ENCODE peak calls at places on chromosome 11, in nine cellular contexts. T is CD4-positive, alpha-beta T cell; R is nephron progenitor cell; Q is prostate gland; B is stomach; M is GM13976; C is choroid plexus epithelial cell; U is AG09319; I is CD8-positive, alpha-beta T cell. F is an unnamed sample.

GRCh38 chr11:107791343-107792048 is 67.1 kb downstream of the SLC35F2 start:
- DNase-seq in T (no peak), R (peak; percentile 18), Q (no peak), B (no peak), M (no peak), C (peak; percentile 31), U (no peak), I (no peak), F (no peak)

GRCh38 chr11:6746086-6746618 is 25.6 kb downstream of the OR2AG2 start:
- DNase-seq in T (peak; percentile 52), R (no peak), Q (no peak), B (peak; percentile 28), M (peak; percentile 37), C (peak; percentile 37), U (no peak), I (peak; percentile 26), F (peak; percentile 44)

GRCh38 chr11:60629399-60629798 is 70.0 kb upstream of the MS4A8 start:
- DNase-seq in T (no peak), R (no peak), Q (no peak), B (no peak), M (no peak), C (no peak), U (no peak), I (no peak), F (no peak)

GRCh38 chr11:104876838-104877500 is 21.3 kb downstream of the CASP12 start:
- DNase-seq in T (no peak), R (no peak), Q (no peak), B (no peak), M (no peak), C (no peak), U (no peak), I (no peak), F (peak; percentile 5)

GRCh38 chr11:10864688-10865087 is 6.8 kb upstream of the ZBED5 start:
- DNase-seq in T (no peak), R (no peak), Q (no peak), B (no peak), M (no peak), C (peak; percentile 50), U (no peak), I (no peak), F (no peak)

GRCh38 chr11:46845740-46846509 is at the start of gene CKAP5:
- DNase-seq in T (peak; percentile 84), R (peak; percentile 87), Q (peak; percentile 89), B (peak; percentile 92), M (peak; percentile 97), C (peak; percentile 90), U (peak; percentile 65), I (peak; percentile 74), F (peak; percentile 97)

GRCh38 chr11:833114-833791 is 501 bp downstream of the CD151 start:
- DNase-seq in T (no peak), R (peak; percentile 69), Q (no peak), B (peak; percentile 69), M (peak; percentile 76), C (peak; percentile 42), U (no peak), I (no peak), F (peak; percentile 77)

GRCh38 chr11:115912484-115912945 is 408.3 kb upstream of the CADM1 start:
- DNase-seq in T (no peak), R (no peak), Q (no peak), B (no peak), M (no peak), C (no peak), U (no peak), I (no peak), F (peak; percentile 28)

GRCh38 chr11:131447268-131447667 is 76.9 kb downstream of the NTM start:
- DNase-seq in T (no peak), R (no peak), Q (no peak), B (no peak), M (no peak), C (no peak), U (no peak), I (no peak), F (no peak)
- TF ChIP-seq CTCF in T (no peak), R (no peak), Q (no peak), B (no peak), M (no peak), C (no peak), U (no peak), I (no peak), F (no peak)

GRCh38 chr11:126992065-126992803 is 8.3 kb downstream of the KIRREL3 start:
- DNase-seq in T (no peak), R (no peak), Q (no peak), B (no peak), M (no peak), C (peak; percentile 18), U (peak; percentile 68), I (no peak), F (no peak)

GRCh38 chr11:126992804-126993111 is 7.8 kb downstream of the KIRREL3 start:
- DNase-seq in T (no peak), R (no peak), Q (no peak), B (no peak), M (no peak), C (peak; percentile 22), U (no peak), I (no peak), F (no peak)

GRCh38 chr11:126995989-126996388 is 4.6 kb downstream of the KIRREL3 start:
- DNase-seq in T (no peak), R (no peak), Q (no peak), B (no peak), M (no peak), C (no peak), U (no peak), I (no peak), F (no peak)

GRCh38 chr11:126991596-126991995 is 9.0 kb downstream of the KIRREL3 start:
- DNase-seq in T (no peak), R (no peak), Q (no peak), B (no peak), M (no peak), C (no peak), U (no peak), I (no peak), F (no peak)

DNA sequence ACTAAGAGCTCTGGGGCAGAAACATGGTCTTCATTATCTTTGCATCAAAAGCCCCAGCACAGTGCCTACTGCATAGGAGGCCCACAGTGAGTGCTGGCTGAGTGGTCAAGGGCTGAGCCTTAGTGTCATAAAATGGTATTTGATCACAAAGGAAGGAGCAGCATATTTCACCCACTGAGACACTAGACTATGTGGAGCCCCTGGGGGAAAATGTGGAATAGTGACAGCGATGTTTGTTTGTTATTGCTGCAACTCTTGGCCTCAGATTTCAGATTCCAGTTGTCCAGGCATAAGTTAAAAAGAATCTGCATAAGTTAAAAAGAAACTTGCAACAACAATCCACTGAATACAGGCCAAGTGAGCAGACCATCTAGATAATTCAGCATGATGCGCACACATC is 7.0 kb downstream of the KIRREL3 start:
- DNase-seq in T (no peak), R (no peak), Q (no peak), B (no peak), M (no peak), C (no peak), U (no peak), I (no peak), F (no peak)
- TF ChIP-seq CTCF in T (no peak), R (no peak), Q (no peak), B (no peak), M (no peak), C (no peak), U (no peak), I (no peak), F (no peak)

DNA sequence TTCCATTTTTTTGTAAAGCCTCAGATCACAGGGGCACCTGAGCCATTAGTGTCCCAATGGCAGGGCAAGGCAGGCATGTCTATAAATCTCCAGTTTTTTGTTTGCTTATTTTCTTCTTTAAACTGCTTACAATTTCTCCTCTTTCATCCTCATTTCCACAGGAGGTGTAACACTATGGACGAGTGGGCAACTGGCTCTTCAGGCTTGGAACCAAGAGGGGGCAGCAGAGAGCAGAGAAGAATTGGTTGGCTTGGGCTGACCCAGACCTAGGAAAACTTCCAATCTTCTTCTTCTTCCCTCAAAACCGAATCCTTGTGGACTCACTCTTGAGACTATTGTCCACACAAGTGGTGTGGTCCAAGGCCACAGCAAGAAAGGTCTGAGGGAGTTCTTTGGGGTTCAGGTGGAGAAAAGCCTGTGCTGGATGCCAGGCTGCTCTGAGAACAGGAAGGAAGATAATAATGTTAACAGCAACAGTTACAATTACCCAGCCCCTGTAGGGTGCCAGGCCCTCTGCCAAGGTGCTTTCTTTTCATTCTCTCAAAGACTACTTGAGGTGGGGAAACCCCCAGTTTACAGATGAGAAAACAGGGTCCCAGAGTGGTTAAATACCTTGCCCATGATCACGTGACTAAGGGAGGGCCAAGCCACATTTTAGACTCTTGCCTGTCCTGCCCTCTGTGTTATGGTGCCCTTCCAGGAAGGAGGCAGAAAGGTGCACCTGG is 70.7 kb upstream of the E2F8 start:
- DNase-seq in T (no peak), R (peak; percentile 85), Q (peak; percentile 50), B (peak; percentile 76), M (peak; percentile 67), C (peak; percentile 71), U (peak; percentile 12), I (no peak), F (peak; percentile 62)
- TF ChIP-seq CTCF in T (no peak), R (peak; percentile 86), Q (peak; percentile 66), B (no peak), M (peak; percentile 68), C (peak; percentile 97), U (peak; percentile 91), I (peak; percentile 56), F (peak; percentile 57)

GRCh38 chr11:63940786-63941185 is 2.0 kb downstream of the NAA40 start:
- DNase-seq in T (no peak), R (no peak), Q (no peak), B (no peak), M (no peak), C (no peak), U (no peak), I (no peak), F (no peak)

GRCh38 chr11:63941901-63942300 is 3.1 kb downstream of the NAA40 start:
- DNase-seq in T (no peak), R (no peak), Q (no peak), B (no peak), M (no peak), C (no peak), U (no peak), I (no peak), F (no peak)

GRCh38 chr11:63939351-63939920 is 634 bp downstream of the NAA40 start:
- DNase-seq in T (no peak), R (no peak), Q (no peak), B (no peak), M (no peak), C (peak; percentile 53), U (no peak), I (no peak), F (no peak)

GRCh38 chr11:63938481-63939350 is at the start of gene NAA40:
- DNase-seq in T (peak; percentile 87), R (peak; percentile 98), Q (peak; percentile 86), B (peak; percentile 95), M (peak; percentile 99), C (peak; percentile 95), U (peak; percentile 79), I (peak; percentile 87), F (peak; percentile 99)

DNA sequence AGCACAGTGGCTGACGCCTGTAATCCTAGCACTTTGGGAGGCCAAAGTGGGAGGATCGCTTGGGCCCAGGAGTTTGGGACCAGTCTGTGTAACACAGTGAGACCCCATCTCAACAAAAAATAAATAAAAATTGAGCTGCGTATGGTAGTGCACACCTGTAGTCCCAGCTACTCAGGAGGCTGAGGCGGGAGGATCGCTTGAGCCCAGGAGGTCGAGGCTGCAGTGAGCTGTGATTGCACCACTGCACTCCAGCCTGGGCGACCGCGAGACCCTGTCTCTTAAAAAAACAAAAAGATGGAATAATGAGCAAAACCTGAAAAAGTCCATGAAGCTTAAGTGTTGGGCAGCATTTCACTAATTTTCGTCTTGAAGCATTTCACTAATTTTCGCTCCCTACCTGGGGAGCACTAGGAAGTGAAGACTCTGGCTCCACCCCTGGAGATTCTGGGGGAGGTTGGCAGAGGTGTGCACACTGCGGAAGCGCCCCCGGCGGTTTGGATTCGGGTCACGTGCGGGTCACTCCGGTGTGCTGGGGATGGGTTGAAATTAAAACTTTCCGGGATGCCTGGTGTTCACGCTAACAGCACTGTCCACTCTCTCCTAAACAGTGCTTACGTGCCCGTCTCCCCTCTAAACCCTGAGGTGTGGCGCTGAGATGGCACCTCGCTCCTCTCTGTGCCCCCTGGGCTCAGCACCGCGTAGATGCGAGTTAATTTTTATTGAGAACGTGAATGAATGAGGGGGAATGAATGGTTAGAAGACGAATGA is 905 bp upstream of the NAA40 start:
- DNase-seq in T (no peak), R (peak; percentile 36), Q (no peak), B (no peak), M (peak; percentile 57), C (no peak), U (no peak), I (no peak), F (peak; percentile 36)
- TF ChIP-seq CTCF in T (no peak), R (no peak), Q (no peak), B (no peak), M (no peak), C (peak; percentile 2), U (no peak), I (no peak), F (no peak)

F was measured in GM20000.